ENCODE peak calls at places on chromosomes 11 and 22, in eight cellular contexts. T is upper lobe of right lung, U is pancreas, M is cardiac muscle cell, F is fibroblast of villous mesenchyme, P is astrocyte of the cerebellum, D is cardiac fibroblast, H is body of pancreas. J is an unnamed sample.

GRCh38 chr11:67507242-67507890 is 596 bp downstream of the CDK2AP2 start:
- DNase-seq in T (no peak), U (no peak), M (no peak), F (no peak), P (peak; percentile 29), D (no peak), H (peak; percentile 84), J (peak; percentile 74)

GRCh38 chr11:35539256-35539655 is 13.8 kb upstream of the PAMR1 start:
- DNase-seq in T (no peak), U (no peak), M (no peak), F (no peak), P (no peak), D (no peak), H (no peak), J (peak; percentile 79)

GRCh38 chr11:131951146-131951545 is 580.7 kb downstream of the NTM start:
- DNase-seq in T (no peak), U (no peak), M (no peak), F (no peak), P (no peak), D (no peak), H (no peak), J (no peak)

GRCh38 chr22:38109391-38110000 is 988 bp downstream of the BAIAP2L2 start:
- DNase-seq in T (no peak), U (no peak), M (peak; percentile 35), F (no peak), P (no peak), D (no peak), H (no peak), J (no peak)

GRCh38 chr22:20652130-20652529 is 121.8 kb upstream of the SERPIND1 start:
- DNase-seq in T (no peak), U (no peak), M (no peak), F (no peak), P (no peak), D (no peak), H (no peak), J (no peak)

GRCh38 chr11:60080523-60080922 is 7.9 kb upstream of the MS4A2 start:
- DNase-seq in T (no peak), U (no peak), M (no peak), F (no peak), P (no peak), D (no peak), H (no peak), J (no peak)

GRCh38 chr11:77158041-77158695 is 30.1 kb downstream of the MYO7A start:
- DNase-seq in T (no peak), U (no peak), M (no peak), F (no peak), P (no peak), D (no peak), H (no peak), J (no peak)

GRCh38 chr11:35454362-35454761 is 35.0 kb upstream of the SLC1A2 start:
- DNase-seq in T (no peak), U (no peak), M (no peak), F (no peak), P (no peak), D (no peak), H (no peak), J (no peak)

GRCh38 chr11:9516113-9516512 is 55.3 kb downstream of the ZNF143 start:
- DNase-seq in T (no peak), U (no peak), M (no peak), F (no peak), P (no peak), D (no peak), H (no peak), J (no peak)

GRCh38 chr22:49239264-49240015 is 588.2 kb downstream of the BRD1 start:
- DNase-seq in T (no peak), U (no peak), M (no peak), F (no peak), P (no peak), D (no peak), H (no peak), J (no peak)

GRCh38 chr22:24952837-24953293 is 349 bp downstream of the KIAA1671 start:
- DNase-seq in T (peak; percentile 83), U (no peak), M (no peak), F (peak; percentile 58), P (no peak), D (peak; percentile 66), H (peak; percentile 65), J (peak; percentile 28)

GRCh38 chr22:42978453-42979103 is 36.4 kb downstream of the PACSIN2 start:
- DNase-seq in T (no peak), U (no peak), M (no peak), F (no peak), P (no peak), D (peak; percentile 86), H (no peak), J (peak; percentile 83)

GRCh38 chr22:37519268-37520195 is at the start of gene CARD10:
- DNase-seq in T (no peak), U (peak; percentile 75), M (peak; percentile 49), F (no peak), P (no peak), D (peak; percentile 42), H (peak; percentile 59), J (no peak)

GRCh38 chr11:429931-430456 is 11.8 kb downstream of the ANO9 start:
- DNase-seq in T (no peak), U (peak; percentile 23), M (no peak), F (no peak), P (no peak), D (no peak), H (no peak), J (no peak)

GRCh38 chr11:68649851-68650555 is 34.3 kb upstream of the GAL start:
- DNase-seq in T (no peak), U (no peak), M (no peak), F (no peak), P (no peak), D (no peak), H (no peak), J (no peak)

GRCh38 chr11:73521621-73522020 is 76.3 kb downstream of the FAM168A start:
- DNase-seq in T (no peak), U (no peak), M (no peak), F (no peak), P (peak; percentile 33), D (no peak), H (no peak), J (peak; percentile 28)

GRCh38 chr11:76669901-76670474 is 559 bp downstream of the LRRC32 start:
- DNase-seq in T (peak; percentile 55), U (no peak), M (peak; percentile 43), F (peak; percentile 87), P (peak; percentile 42), D (peak; percentile 91), H (no peak), J (peak; percentile 82)

GRCh38 chr22:21832291-21833290 is 34.9 kb downstream of the MAPK1 start:
- DNase-seq in T (no peak), U (no peak), M (peak; percentile 26), F (peak; percentile 42), P (no peak), D (peak; percentile 45), H (no peak), J (peak; percentile 20)

GRCh38 chr11:2796508-2797180 is 88.9 kb downstream of the CDKN1C start:
- DNase-seq in T (peak; percentile 46), U (peak; percentile 12), M (no peak), F (no peak), P (no peak), D (no peak), H (peak; percentile 8), J (no peak)

GRCh38 chr11:128860571-128861361 is 6.3 kb downstream of the KCNJ1 start:
- DNase-seq in T (no peak), U (no peak), M (no peak), F (no peak), P (no peak), D (peak; percentile 12), H (no peak), J (no peak)

GRCh38 chr11:106304274-106304673 is 226.8 kb downstream of the AASDHPPT start:
- DNase-seq in T (no peak), U (no peak), M (no peak), F (peak; percentile 16), P (no peak), D (peak; percentile 28), H (no peak), J (peak; percentile 47)

GRCh38 chr11:106309070-106309684 is 231.7 kb downstream of the AASDHPPT start:
- DNase-seq in T (no peak), U (no peak), M (no peak), F (peak; percentile 25), P (no peak), D (no peak), H (no peak), J (no peak)

GRCh38 chr11:106305458-106305857 is 228.0 kb downstream of the AASDHPPT start:
- DNase-seq in T (no peak), U (no peak), M (peak; percentile 33), F (no peak), P (no peak), D (no peak), H (no peak), J (no peak)

GRCh38 chr11:106302416-106302815 is 225.0 kb downstream of the AASDHPPT start:
- DNase-seq in T (no peak), U (no peak), M (no peak), F (no peak), P (no peak), D (no peak), H (no peak), J (no peak)

GRCh38 chr11:106306942-106307341 is 229.5 kb downstream of the AASDHPPT start:
- DNase-seq in T (no peak), U (no peak), M (no peak), F (no peak), P (no peak), D (peak; percentile 15), H (no peak), J (peak; percentile 33)
- TF ChIP-seq CTCF in T (no peak), U (no peak), M (no peak), F (peak; percentile 20), P (peak; percentile 11), D (peak; percentile 22), H (no peak), J (peak; percentile 24)

GRCh38 chr11:70597006-70597555 is 198.8 kb downstream of the CTTN start:
- DNase-seq in T (no peak), U (peak; percentile 7), M (no peak), F (no peak), P (no peak), D (no peak), H (no peak), J (no peak)
- H3K4me3 ChIP-seq in T (no peak overlapping the region), U (no peak overlapping the region), M (no peak overlapping the region), F (no peak overlapping the region), P (no peak overlapping the region), D (no peak overlapping the region), H (no peak overlapping the region), J (no peak overlapping the region)

GRCh38 chr11:114309517-114309916 is 13.3 kb downstream of the NNMT start:
- DNase-seq in T (no peak), U (no peak), M (no peak), F (peak; percentile 50), P (no peak), D (peak; percentile 46), H (no peak), J (no peak)
- TF ChIP-seq CTCF in T (no peak), U (no peak), M (no peak), F (no peak), P (no peak), D (no peak), H (no peak), J (no peak)

DNA sequence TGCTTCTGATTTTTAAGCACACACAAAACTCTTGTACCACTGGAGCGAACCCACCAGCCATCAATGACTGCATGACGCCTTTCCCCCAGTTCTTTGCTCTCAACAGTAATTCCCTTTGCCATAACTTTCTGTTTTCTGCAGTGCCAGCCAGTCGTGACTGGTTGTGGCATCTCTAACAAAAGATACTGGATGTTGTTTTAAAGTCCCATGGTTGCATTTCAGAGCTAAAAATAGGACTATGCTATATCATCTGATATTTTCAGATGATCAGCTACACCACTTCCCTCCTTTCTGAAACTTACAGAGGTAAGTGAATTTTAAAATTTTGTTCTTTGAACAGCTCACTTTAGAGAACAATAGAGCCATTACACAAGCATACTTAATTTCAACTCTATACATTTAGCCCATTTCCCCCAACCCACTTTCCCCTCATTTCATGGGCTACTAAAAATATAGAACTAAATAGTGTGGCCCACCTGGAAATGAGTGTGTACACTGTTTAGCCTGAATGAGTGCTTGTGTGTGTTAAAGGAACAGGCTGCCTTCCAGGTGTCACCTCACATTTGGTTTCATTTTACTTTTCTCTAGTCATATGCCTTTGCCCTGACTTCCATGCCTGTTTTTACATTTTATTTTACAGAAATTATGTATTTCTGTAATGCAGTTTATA is 136.9 kb upstream of the ZC3H12C start:
- DNase-seq in T (no peak), U (no peak), M (no peak), F (no peak), P (no peak), D (no peak), H (no peak), J (no peak)
- H3K4me3 ChIP-seq in T (no peak overlapping the region), U (no peak overlapping the region), M (no peak overlapping the region), F (no peak overlapping the region), P (no peak overlapping the region), D (no peak overlapping the region), H (no peak overlapping the region), J (no peak overlapping the region)

J was measured in fibroblast of mammary gland.